ENCODE peak calls at places on chromosomes 1 and 21, in seven cellular contexts. Y is glutamatergic neuron, G is right atrium auricular region, C is BJ, Q is pancreas, Z is omental fat pad, E is Panc1. D is an unnamed sample.

GRCh38 chr1:40877681-40878080 is 15.5 kb upstream of the CITED4 start:
- DNase-seq in Y (peak), G (peak), C (peak), Q (peak), Z (peak), E (no peak), D (peak)

GRCh38 chr1:41319803-41320711 is 41.2 kb upstream of the FOXO6 start:
- DNase-seq in Y (peak), G (no peak), C (no peak), Q (peak), Z (no peak), E (no peak), D (peak)

GRCh38 chr1:1058921-1059493 is 15.1 kb downstream of the RNF223 start:
- DNase-seq in Y (no peak), G (no peak), C (no peak), Q (no peak), Z (no peak), E (no peak), D (no peak)

GRCh38 chr1:230084408-230085177 is 17.6 kb downstream of the GALNT2 start:
- DNase-seq in Y (no peak), G (peak), C (peak), Q (peak), Z (peak), E (peak), D (peak)

GRCh38 chr1:56576880-56577858 is 2.2 kb downstream of the PLPP3 start:
- DNase-seq in Y (no peak), G (no peak), C (no peak), Q (no peak), Z (no peak), E (no peak), D (no peak)

GRCh38 chr1:99326215-99326949 is 62.1 kb downstream of the PLPPR4 start:
- DNase-seq in Y (peak), G (no peak), C (no peak), Q (no peak), Z (no peak), E (no peak), D (no peak)

GRCh38 chr1:228833911-228834631 is 98.8 kb downstream of the RHOU start:
- DNase-seq in Y (no peak), G (no peak), C (no peak), Q (no peak), Z (no peak), E (no peak), D (no peak)

GRCh38 chr1:7265771-7266371 is 480.6 kb downstream of the CAMTA1 start:
- DNase-seq in Y (no peak), G (no peak), C (peak), Q (peak), Z (no peak), E (peak), D (peak)

DNA sequence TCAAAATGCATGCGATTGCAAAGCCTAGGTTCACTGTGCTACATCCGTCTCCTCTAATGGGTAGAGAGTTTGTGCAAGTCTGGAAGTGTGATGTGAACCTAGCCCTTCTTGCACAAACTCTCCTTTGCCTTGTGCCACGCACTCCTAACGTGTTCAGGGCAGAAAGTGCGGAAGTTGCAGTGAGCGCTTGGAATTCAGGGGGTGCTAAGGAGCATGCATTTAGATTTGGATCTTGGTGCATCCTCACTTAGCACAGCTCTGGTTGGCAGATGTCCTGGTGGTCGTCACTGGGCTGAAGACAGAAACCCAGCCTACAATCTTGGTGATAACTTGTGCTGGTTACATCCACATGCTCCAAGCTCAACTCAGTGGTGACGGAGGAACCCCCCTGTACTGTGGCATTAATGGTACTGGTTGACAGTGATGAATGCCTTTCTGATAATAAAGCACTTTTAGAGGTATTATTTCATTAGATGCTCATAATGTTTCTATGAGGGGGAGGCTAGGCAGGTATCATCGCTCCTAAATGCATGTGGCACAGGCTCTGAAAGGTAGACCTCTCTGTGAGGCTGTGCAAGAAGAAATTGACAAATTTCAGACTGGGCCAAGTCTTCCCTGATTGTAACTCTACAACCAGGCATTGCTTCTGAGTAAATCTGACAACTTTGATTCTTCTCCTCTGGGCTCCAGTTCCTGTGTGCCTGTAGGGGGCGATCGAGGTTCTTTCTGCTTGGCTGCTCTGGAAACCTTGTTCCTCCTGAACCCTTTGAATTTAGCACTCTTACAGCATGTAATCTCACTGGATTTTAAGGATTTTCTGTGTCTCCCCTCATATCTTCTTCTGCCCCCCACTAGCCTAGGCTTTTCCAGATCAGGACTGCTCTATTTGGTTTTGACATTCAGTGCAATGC is 40.6 kb downstream of the MAPKAPK2 start:
- DNase-seq in Y (peak), G (no peak), C (no peak), Q (no peak), Z (no peak), E (no peak), D (no peak)
- TF ChIP-seq CTCF in Y (no peak), G (peak), C (peak), Q (peak), Z (no peak), E (no peak), D (peak)

DNA sequence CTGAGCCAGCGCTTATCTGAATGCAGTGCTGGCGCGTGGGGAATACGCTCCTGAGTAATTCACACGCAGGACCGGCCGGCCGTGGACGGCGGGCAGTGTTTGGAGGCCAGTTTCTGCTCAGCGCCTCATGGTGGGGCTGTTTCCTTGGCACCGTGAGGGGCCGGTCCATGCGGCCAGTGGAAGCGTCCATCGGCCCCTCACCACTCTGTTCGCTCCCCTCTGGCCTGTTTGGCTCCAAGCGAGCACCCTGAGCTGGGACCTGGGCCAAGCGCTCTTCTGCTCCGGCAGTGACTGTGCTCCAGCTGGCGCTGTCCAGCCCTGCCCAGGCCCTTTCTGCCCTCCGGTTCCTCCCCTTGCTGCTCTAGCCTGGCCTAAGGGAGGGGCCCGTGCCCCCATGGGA is 16.3 kb upstream of the PLCH2 start:
- DNase-seq in Y (no peak), G (no peak), C (no peak), Q (no peak), Z (no peak), E (no peak), D (no peak)
- TF ChIP-seq CTCF in Y (no peak), G (no peak), C (peak), Q (no peak), Z (no peak), E (peak), D (peak)

GRCh38 chr1:164446020-164446419 is 113.0 kb upstream of the PBX1 start:
- DNase-seq in Y (no peak), G (no peak), C (no peak), Q (no peak), Z (no peak), E (no peak), D (no peak)

GRCh38 chr1:164443836-164444235 is 115.1 kb upstream of the PBX1 start:
- DNase-seq in Y (no peak), G (no peak), C (no peak), Q (no peak), Z (no peak), E (no peak), D (no peak)

GRCh38 chr1:164443166-164443565 is 115.8 kb upstream of the PBX1 start:
- DNase-seq in Y (no peak), G (no peak), C (no peak), Q (no peak), Z (no peak), E (no peak), D (no peak)

DNA sequence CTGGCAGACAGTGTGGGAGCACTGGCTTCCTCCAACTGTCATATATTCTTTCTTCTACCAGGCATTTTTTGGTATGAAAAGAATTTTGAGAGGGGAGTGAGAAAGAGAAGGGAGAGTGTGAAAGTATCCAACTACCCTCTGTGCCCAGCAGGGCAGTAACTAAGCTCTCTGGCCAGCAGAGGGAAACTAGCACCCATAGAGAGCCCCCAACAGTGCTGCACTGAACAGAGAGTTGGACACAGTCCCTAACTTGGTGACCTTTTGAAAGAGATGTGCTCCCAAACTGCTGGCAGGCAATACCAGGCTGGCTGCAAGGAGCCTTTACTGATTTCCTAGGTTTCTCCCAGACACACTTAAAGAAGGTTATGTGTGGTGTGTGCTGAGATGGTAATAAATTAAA is 118.8 kb upstream of the PBX1 start:
- DNase-seq in Y (no peak), G (no peak), C (no peak), Q (peak), Z (no peak), E (no peak), D (no peak)
- TF ChIP-seq CTCF in Y (no peak), G (no peak), C (peak), Q (no peak), Z (no peak), E (peak), D (peak)

GRCh38 chr21:17903029-17903806 is 84.1 kb upstream of the C21orf91 start:
- DNase-seq in Y (no peak), G (no peak), C (no peak), Q (no peak), Z (no peak), E (no peak), D (no peak)
- TF ChIP-seq CTCF in Y (peak), G (peak), C (no peak), Q (no peak), Z (no peak), E (peak), D (peak)

GRCh38 chr1:223759273-223759672 is 46.9 kb downstream of the CAPN2 start:
- DNase-seq in Y (no peak), G (no peak), C (no peak), Q (no peak), Z (no peak), E (no peak), D (no peak)
- TF ChIP-seq CTCF in Y (no peak), G (no peak), C (no peak), Q (no peak), Z (no peak), E (no peak), D (no peak)

DNA sequence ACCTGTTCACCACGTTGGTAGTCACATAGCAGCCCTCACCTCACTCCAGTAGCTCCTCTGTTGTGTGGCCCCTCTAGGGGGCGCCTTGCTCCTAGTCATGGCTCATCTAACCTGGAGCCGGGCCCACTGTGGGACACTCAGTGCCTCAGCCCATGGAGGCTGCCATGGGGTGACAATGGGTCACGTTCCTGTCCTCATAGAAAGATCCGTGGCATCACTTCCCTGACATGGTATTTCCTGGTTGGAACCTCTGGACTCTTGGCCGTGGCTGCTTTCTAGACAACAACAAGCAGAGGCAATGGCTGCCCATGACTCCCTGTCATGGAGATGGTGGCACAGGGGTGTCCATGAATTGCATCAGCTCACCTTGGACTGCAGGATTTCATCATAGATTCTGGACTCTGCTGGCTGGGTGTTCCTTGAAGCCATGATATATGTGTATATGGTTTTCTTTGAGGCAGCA is 27.5 kb upstream of the SLAMF6 start:
- DNase-seq in Y (no peak), G (no peak), C (no peak), Q (no peak), Z (no peak), E (no peak), D (no peak)
- TF ChIP-seq CTCF in Y (no peak), G (no peak), C (no peak), Q (no peak), Z (no peak), E (no peak), D (no peak)